ENCODE peak calls at places on chromosomes 2 and 18, in seven cellular contexts. One of them, this sample, is unnamed.
A peak's percentile ranks its signal among the peaks of the same experiment; 100 is the strongest.

GRCh38 chr2:240717181-240717641 is 25.5 kb downstream of the AQP12A start:
- DNase-seq in pancreas: peak; percentile 36
- DNase-seq in choroid plexus epithelial cell: no peak
- DNase-seq in DND-41: no peak
- DNase-seq in ascending aorta: no peak
- DNase-seq in upper lobe of right lung: no peak
- DNase-seq in fibroblast of villous mesenchyme: no peak
- DNase-seq in this sample: no peak

GRCh38 chr2:167874812-167875211 is 372.6 kb downstream of the STK39 start:
- DNase-seq in fibroblast of villous mesenchyme: no peak
- DNase-seq in DND-41: no peak
- DNase-seq in upper lobe of right lung: no peak
- DNase-seq in ascending aorta: no peak
- DNase-seq in choroid plexus epithelial cell: no peak
- DNase-seq in pancreas: no peak
- DNase-seq in this sample: no peak

GRCh38 chr18:44651453-44651852 is 29.2 kb upstream of the SETBP1 start:
- DNase-seq in upper lobe of right lung: no peak
- DNase-seq in fibroblast of villous mesenchyme: peak; percentile 76
- DNase-seq in pancreas: no peak
- DNase-seq in choroid plexus epithelial cell: peak; percentile 93
- DNase-seq in DND-41: no peak
- DNase-seq in ascending aorta: peak; percentile 64
- DNase-seq in this sample: peak; percentile 92

GRCh38 chr18:48922801-48923730 is 27.7 kb downstream of the SMAD7 start:
- DNase-seq in DND-41: no peak
- DNase-seq in pancreas: no peak
- DNase-seq in ascending aorta: peak; percentile 86
- DNase-seq in fibroblast of villous mesenchyme: peak; percentile 98
- DNase-seq in choroid plexus epithelial cell: peak; percentile 78
- DNase-seq in upper lobe of right lung: peak; percentile 79
- DNase-seq in this sample: peak; percentile 79

GRCh38 chr2:55063713-55064323 is 13.6 kb upstream of the RTN4 start:
- DNase-seq in choroid plexus epithelial cell: no peak
- DNase-seq in DND-41: peak; percentile 25
- DNase-seq in fibroblast of villous mesenchyme: no peak
- DNase-seq in pancreas: no peak
- DNase-seq in ascending aorta: no peak
- DNase-seq in upper lobe of right lung: no peak
- DNase-seq in this sample: no peak

GRCh38 chr2:153165021-153165420 is 313.5 kb downstream of the RPRM start:
- DNase-seq in ascending aorta: no peak
- DNase-seq in pancreas: no peak
- DNase-seq in DND-41: no peak
- DNase-seq in choroid plexus epithelial cell: no peak
- DNase-seq in fibroblast of villous mesenchyme: no peak
- DNase-seq in upper lobe of right lung: no peak
- DNase-seq in this sample: no peak

GRCh38 chr2:85582467-85582866 is 1.8 kb upstream of the VAMP5 start:
- DNase-seq in ascending aorta: no peak
- DNase-seq in choroid plexus epithelial cell: no peak
- DNase-seq in pancreas: no peak
- DNase-seq in fibroblast of villous mesenchyme: no peak
- DNase-seq in upper lobe of right lung: no peak
- DNase-seq in DND-41: no peak
- DNase-seq in this sample: no peak

GRCh38 chr18:3067213-3068118 is 54.5 kb upstream of the LPIN2 start:
- DNase-seq in fibroblast of villous mesenchyme: no peak
- DNase-seq in ascending aorta: no peak
- DNase-seq in DND-41: no peak
- DNase-seq in upper lobe of right lung: no peak
- DNase-seq in pancreas: no peak
- DNase-seq in choroid plexus epithelial cell: no peak
- DNase-seq in this sample: no peak

GRCh38 chr2:128736689-128737545 is 418.2 kb upstream of the HS6ST1 start:
- DNase-seq in upper lobe of right lung: peak; percentile 87
- DNase-seq in pancreas: peak; percentile 85
- DNase-seq in fibroblast of villous mesenchyme: peak; percentile 63
- DNase-seq in ascending aorta: peak; percentile 87
- DNase-seq in DND-41: peak; percentile 88
- DNase-seq in choroid plexus epithelial cell: peak; percentile 92
- DNase-seq in this sample: peak; percentile 82

DNA sequence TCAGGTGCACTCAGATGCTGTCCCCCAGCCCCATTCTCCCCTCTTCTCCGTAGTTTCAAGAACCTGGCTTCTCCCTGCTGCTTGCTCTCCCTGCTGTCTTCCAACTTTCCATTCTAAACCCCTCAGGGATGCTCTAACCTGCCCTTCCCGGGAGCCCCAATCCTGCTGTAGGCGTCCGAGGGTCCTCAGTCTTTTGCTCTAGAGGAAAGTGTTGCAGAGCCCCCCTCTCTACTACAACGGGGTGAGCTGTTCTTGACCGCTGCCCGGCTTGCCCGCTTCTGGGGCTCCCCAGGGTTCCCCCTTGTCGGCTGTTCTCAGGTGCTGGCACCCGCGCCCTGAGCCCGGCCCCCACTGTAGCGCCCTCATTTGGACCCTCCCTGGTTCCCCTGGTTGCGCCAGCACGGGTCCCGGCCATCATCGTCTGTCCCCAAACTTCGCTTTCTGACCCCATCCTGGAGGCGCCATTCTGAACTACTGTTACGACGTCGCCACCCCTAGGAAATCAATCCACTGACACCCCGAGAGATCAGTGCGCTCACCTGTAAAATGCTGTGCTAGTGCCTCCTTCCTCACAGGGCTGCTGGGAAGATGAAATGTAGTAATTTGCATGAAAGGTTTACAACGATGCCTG is 31.9 kb upstream of the REG3G start:
- DNase-seq in upper lobe of right lung: no peak
- DNase-seq in choroid plexus epithelial cell: no peak
- DNase-seq in DND-41: no peak
- DNase-seq in ascending aorta: no peak
- DNase-seq in fibroblast of villous mesenchyme: no peak
- DNase-seq in pancreas: no peak
- DNase-seq in this sample: no peak
- H3K4me3 ChIP-seq in upper lobe of right lung: no peak overlapping the region
- H3K4me3 ChIP-seq in choroid plexus epithelial cell: no peak overlapping the region
- H3K4me3 ChIP-seq in DND-41: no peak overlapping the region
- H3K4me3 ChIP-seq in ascending aorta: no peak overlapping the region
- H3K4me3 ChIP-seq in fibroblast of villous mesenchyme: no peak overlapping the region
- H3K4me3 ChIP-seq in pancreas: peak overlapping the region; percentile 51
- H3K4me3 ChIP-seq in this sample: no peak overlapping the region

DNA sequence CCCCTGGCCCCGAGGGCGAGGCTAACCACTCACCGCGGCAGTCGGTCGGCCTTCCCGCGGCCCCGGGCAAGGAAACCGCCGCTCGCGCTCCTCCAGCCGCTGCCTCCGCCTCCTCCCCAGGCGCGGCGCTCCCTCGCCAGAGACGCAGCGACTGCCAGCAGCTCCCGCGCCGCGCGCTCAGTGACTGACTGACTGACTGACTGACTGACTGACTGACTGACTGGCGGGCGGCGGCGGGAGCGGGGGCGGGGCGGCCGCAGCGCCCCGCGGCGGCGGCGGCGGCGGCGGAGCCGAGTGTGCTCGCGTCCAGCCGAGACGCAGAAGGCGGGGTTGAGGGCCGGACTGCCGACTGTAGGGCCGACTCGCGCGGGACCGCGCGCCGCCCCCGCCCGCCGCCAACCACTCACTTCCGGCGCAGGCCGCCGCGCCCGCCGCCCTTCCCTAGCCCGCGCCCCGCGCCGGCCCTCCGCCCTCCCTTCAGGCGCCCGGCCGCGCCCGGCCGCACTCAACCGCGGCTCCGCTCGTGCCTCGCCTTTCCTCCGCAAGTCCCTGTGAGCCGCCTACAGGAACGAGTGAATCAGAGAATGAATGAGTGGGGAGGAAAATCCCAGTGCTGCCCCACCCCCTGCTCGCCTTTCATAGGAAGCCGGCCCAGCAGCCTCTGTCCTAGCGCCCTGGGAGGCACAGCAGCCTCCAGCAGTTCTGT is at the start of gene RAPH1:
- DNase-seq in ascending aorta: peak; percentile 90
- DNase-seq in pancreas: peak; percentile 85
- DNase-seq in upper lobe of right lung: peak; percentile 95
- DNase-seq in choroid plexus epithelial cell: peak; percentile 87
- DNase-seq in fibroblast of villous mesenchyme: peak; percentile 81
- DNase-seq in DND-41: peak; percentile 65
- DNase-seq in this sample: peak; percentile 87
- TF ChIP-seq CTCF in ascending aorta: peak; percentile 18
- TF ChIP-seq CTCF in pancreas: no peak
- TF ChIP-seq CTCF in upper lobe of right lung: no peak
- TF ChIP-seq CTCF in choroid plexus epithelial cell: no peak
- TF ChIP-seq CTCF in fibroblast of villous mesenchyme: no peak
- TF ChIP-seq CTCF in DND-41: no peak
- TF ChIP-seq CTCF in this sample: no peak

GRCh38 chr18:54717673-54718435 is 110.4 kb upstream of the RAB27B start:
- DNase-seq in fibroblast of villous mesenchyme: no peak
- DNase-seq in ascending aorta: no peak
- DNase-seq in DND-41: peak; percentile 74
- DNase-seq in choroid plexus epithelial cell: peak; percentile 52
- DNase-seq in upper lobe of right lung: no peak
- DNase-seq in pancreas: no peak
- DNase-seq in this sample: peak; percentile 18
- H3K4me3 ChIP-seq in fibroblast of villous mesenchyme: peak overlapping the region; percentile 8
- H3K4me3 ChIP-seq in ascending aorta: no peak overlapping the region
- H3K4me3 ChIP-seq in DND-41: peak overlapping the region; percentile 54
- H3K4me3 ChIP-seq in choroid plexus epithelial cell: peak overlapping the region; percentile 59
- H3K4me3 ChIP-seq in upper lobe of right lung: no peak overlapping the region
- H3K4me3 ChIP-seq in pancreas: no peak overlapping the region
- H3K4me3 ChIP-seq in this sample: peak overlapping the region; percentile 40

DNA sequence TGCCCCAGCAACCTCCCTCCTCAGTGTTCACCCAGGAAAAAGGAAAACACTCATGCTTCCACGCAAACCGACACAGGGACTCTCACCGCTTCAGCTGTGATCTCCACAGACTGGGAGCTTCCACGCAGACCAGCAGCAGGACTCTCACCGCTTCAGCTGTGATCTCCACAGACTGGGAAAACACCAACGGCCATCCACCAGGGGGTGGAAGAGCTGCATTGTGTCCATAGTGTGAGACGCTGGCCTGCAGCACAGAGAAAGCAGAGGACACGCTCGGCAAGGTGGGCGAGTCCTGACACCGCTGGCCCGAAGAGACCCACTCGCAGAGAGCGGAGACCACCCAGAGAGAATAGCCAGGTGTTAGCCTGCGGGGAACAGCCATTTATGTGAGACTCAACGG is 42.5 kb upstream of the NFATC1 start:
- DNase-seq in DND-41: no peak
- DNase-seq in ascending aorta: no peak
- DNase-seq in upper lobe of right lung: no peak
- DNase-seq in fibroblast of villous mesenchyme: peak; percentile 4
- DNase-seq in pancreas: no peak
- DNase-seq in choroid plexus epithelial cell: peak; percentile 43
- DNase-seq in this sample: peak; percentile 7
- TF ChIP-seq CTCF in DND-41: peak; percentile 26
- TF ChIP-seq CTCF in ascending aorta: no peak
- TF ChIP-seq CTCF in upper lobe of right lung: no peak
- TF ChIP-seq CTCF in fibroblast of villous mesenchyme: peak; percentile 45
- TF ChIP-seq CTCF in pancreas: no peak
- TF ChIP-seq CTCF in choroid plexus epithelial cell: peak; percentile 66
- TF ChIP-seq CTCF in this sample: peak; percentile 26

GRCh38 chr2:189267491-189267890 is 87.9 kb upstream of the COL5A2 start:
- DNase-seq in ascending aorta: no peak
- DNase-seq in upper lobe of right lung: no peak
- DNase-seq in fibroblast of villous mesenchyme: no peak
- DNase-seq in pancreas: no peak
- DNase-seq in choroid plexus epithelial cell: no peak
- DNase-seq in DND-41: no peak
- DNase-seq in this sample: no peak

GRCh38 chr2:189265696-189266320 is 86.2 kb upstream of the COL5A2 start:
- DNase-seq in choroid plexus epithelial cell: no peak
- DNase-seq in fibroblast of villous mesenchyme: no peak
- DNase-seq in upper lobe of right lung: no peak
- DNase-seq in DND-41: no peak
- DNase-seq in pancreas: no peak
- DNase-seq in ascending aorta: no peak
- DNase-seq in this sample: no peak

GRCh38 chr2:189273734-189274133 is 94.2 kb upstream of the COL5A2 start:
- DNase-seq in pancreas: no peak
- DNase-seq in DND-41: no peak
- DNase-seq in choroid plexus epithelial cell: no peak
- DNase-seq in upper lobe of right lung: no peak
- DNase-seq in ascending aorta: no peak
- DNase-seq in fibroblast of villous mesenchyme: no peak
- DNase-seq in this sample: no peak

GRCh38 chr2:189268763-189269162 is 89.2 kb upstream of the COL5A2 start:
- DNase-seq in fibroblast of villous mesenchyme: peak; percentile 28
- DNase-seq in DND-41: no peak
- DNase-seq in pancreas: no peak
- DNase-seq in upper lobe of right lung: no peak
- DNase-seq in choroid plexus epithelial cell: peak; percentile 58
- DNase-seq in ascending aorta: no peak
- DNase-seq in this sample: peak; percentile 50

DNA sequence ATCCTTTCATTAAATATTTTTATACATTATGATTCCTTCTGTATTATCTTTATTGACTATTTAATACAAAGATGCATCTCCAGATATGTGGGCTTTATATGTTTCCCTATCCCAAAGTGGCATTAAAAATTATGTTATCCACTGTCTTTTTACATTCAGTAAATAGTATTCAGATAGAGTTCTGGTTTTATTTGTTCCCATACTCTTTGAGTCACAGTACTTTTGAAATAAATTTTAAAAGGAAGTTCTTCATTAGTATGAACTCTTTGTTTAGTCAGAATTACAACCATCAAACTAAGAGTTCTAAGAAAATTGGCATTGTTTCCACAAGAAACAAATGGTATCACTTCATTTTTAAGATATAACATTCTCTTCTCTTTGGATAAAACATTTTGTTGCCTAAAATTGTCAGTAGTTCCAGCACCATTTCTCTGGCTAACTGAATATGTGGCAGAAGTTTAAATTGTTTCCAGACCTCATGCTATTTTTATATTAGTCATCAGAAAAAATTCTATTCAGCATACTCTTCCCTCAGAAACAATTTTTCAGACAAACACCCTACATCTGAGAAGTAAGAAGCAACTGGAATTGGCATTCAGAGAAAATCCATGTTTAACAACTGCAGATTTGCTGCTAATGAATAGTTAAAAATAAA is 88.5 kb upstream of the COL5A2 start:
- DNase-seq in ascending aorta: no peak
- DNase-seq in DND-41: no peak
- DNase-seq in upper lobe of right lung: no peak
- DNase-seq in choroid plexus epithelial cell: peak; percentile 84
- DNase-seq in pancreas: no peak
- DNase-seq in fibroblast of villous mesenchyme: peak; percentile 67
- DNase-seq in this sample: peak; percentile 72
- H3K4me3 ChIP-seq in ascending aorta: no peak overlapping the region
- H3K4me3 ChIP-seq in DND-41: no peak overlapping the region
- H3K4me3 ChIP-seq in upper lobe of right lung: no peak overlapping the region
- H3K4me3 ChIP-seq in choroid plexus epithelial cell: no peak overlapping the region
- H3K4me3 ChIP-seq in pancreas: no peak overlapping the region
- H3K4me3 ChIP-seq in fibroblast of villous mesenchyme: no peak overlapping the region
- H3K4me3 ChIP-seq in this sample: no peak overlapping the region

This sample was measured in fibroblast of pulmonary artery.